ENCODE peak calls at places on chromosomes 4 and X, in eight cellular contexts. L is ovary, O is mesendoderm, W is cardiac muscle cell, U is heart left ventricle, F is Caco-2, Z is bronchial epithelial cell, P is transverse colon. J is an unnamed sample. For H3K27me3, the result is how much of the 10 kb centered on the place peaks cover.

GRCh38 chr4:14701389-14701788 is 300.9 kb upstream of the CPEB2 start:
- DNase-seq in L (no peak), O (no peak), W (no peak), U (no peak), F (no peak), Z (no peak), P (no peak), J (no peak)

GRCh38 chr4:107114059-107114458 is 77.9 kb upstream of the DKK2 start:
- DNase-seq in L (no peak), O (no peak), W (no peak), U (no peak), F (no peak), Z (no peak), P (no peak), J (no peak)

GRCh38 chr4:113901994-113902787 is 77.3 kb downstream of the ARSJ start:
- DNase-seq in L (no peak), O (peak), W (no peak), U (no peak), F (peak), Z (peak), P (peak), J (no peak)

GRCh38 chr4:127965803-127966175 is 583 bp downstream of the ABHD18 start:
- DNase-seq in L (no peak), O (peak), W (peak), U (peak), F (peak), Z (peak), P (peak), J (no peak)

GRCh38 chr4:156217236-156217635 is 263.6 kb upstream of the CTSO start:
- DNase-seq in L (no peak), O (no peak), W (no peak), U (no peak), F (no peak), Z (no peak), P (no peak), J (no peak)

GRCh38 chrX:2272337-2272736 is 228.4 kb downstream of the DHRSX start:
- DNase-seq in L (no peak), O (peak), W (no peak), U (no peak), F (peak), Z (no peak), P (no peak), J (no peak)

GRCh38 chrX:87338510-87338909 is 179.1 kb upstream of the KLHL4 start:
- DNase-seq in L (no peak), O (peak), W (peak), U (no peak), F (peak), Z (peak), P (no peak), J (no peak)

GRCh38 chr4:47612116-47613023 is 127.3 kb downstream of the ATP10D start:
- DNase-seq in L (no peak), O (no peak), W (no peak), U (no peak), F (no peak), Z (no peak), P (no peak), J (no peak)

GRCh38 chr4:13892739-13893105 is 265.2 kb upstream of the BOD1L1 start:
- DNase-seq in L (no peak), O (peak), W (no peak), U (no peak), F (no peak), Z (no peak), P (no peak), J (no peak)

GRCh38 chrX:41148553-41148952 is 63.3 kb downstream of the USP9X start:
- DNase-seq in L (no peak), O (no peak), W (no peak), U (no peak), F (no peak), Z (peak), P (no peak), J (no peak)

GRCh38 chrX:112085149-112085548 is 2.6 kb upstream of the TRPC5 start:
- DNase-seq in L (no peak), O (no peak), W (no peak), U (no peak), F (no peak), Z (no peak), P (no peak), J (no peak)

GRCh38 chrX:112087545-112087944 is 5.0 kb upstream of the TRPC5 start:
- DNase-seq in L (no peak), O (no peak), W (no peak), U (no peak), F (no peak), Z (no peak), P (no peak), J (no peak)

GRCh38 chrX:112083624-112084326 is 1.2 kb upstream of the TRPC5 start:
- DNase-seq in L (no peak), O (peak), W (no peak), U (no peak), F (no peak), Z (no peak), P (no peak), J (no peak)

GRCh38 chrX:112078606-112079005 is 4.0 kb downstream of the TRPC5 start:
- DNase-seq in L (no peak), O (no peak), W (no peak), U (no peak), F (no peak), Z (no peak), P (no peak), J (no peak)

GRCh38 chrX:112081781-112082482 is 644 bp downstream of the TRPC5 start:
- DNase-seq in L (no peak), O (peak), W (peak), U (no peak), F (no peak), Z (no peak), P (no peak), J (no peak)
- H3K27me3 ChIP-seq in L (under half), O (under half), W (half or more), U (under half), F (under half), Z (under half), P (under half), J (under half)

DNA sequence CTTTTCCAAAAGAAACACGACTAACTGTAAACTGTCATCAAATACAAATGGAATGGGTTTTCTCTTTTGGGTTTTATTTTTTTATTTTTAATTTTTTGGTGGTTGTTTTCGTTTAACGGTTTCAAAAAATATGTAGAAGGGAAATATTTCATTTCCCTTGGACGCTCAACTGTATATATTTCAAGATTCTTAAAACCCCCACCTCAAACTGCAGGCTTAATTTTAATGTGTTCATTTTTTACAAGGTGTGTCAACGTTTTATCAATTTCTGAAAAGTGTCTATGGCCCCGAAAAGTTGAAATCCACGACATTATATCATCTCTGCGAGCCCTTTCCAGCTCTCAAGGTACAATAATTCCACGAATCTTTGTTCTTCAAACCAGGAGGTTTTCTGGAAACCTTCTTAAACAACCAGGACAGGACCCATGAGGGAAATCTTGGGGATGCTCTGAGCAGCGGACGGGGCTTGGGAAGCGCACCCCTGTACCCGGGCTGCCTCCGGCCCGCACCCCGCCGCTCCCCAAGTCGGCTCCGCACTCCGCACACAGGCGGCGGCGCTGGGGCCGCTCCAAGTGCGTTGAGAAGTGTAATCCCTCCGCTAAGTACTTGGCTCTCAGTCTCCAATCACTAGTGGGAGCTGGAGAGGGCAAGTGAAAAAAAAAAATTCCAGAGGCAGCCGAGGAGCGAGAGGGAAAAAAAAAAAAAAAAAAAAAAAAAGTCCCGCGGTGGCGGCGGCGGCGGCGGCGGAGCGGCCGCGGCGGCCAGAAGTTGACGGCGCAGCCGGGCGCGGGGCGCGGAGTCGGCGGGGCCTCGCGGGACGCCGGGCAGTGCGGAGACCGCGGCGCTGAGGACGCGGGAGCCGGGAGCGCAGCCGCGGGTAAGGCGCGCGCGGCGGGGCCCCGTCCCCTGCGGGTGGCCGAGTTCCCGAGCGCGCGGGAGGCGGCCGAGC is at the start of gene BMPR1B:
- DNase-seq in L (peak), O (peak), W (peak), U (no peak), F (peak), Z (peak), P (no peak), J (no peak)
- H3K27me3 ChIP-seq in L (under half), O (under half), W (half or more), U (under half), F (under half), Z (under half), P (half or more), J (under half)

GRCh38 chrX:94721386-94721785 is 1047.4 kb downstream of the FAM133A start:
- DNase-seq in L (no peak), O (no peak), W (no peak), U (no peak), F (no peak), Z (no peak), P (no peak), J (no peak)
- H3K27me3 ChIP-seq in L (under half), O (under half), W (under half), U (under half), F (under half), Z (under half), P (under half), J (under half)

DNA sequence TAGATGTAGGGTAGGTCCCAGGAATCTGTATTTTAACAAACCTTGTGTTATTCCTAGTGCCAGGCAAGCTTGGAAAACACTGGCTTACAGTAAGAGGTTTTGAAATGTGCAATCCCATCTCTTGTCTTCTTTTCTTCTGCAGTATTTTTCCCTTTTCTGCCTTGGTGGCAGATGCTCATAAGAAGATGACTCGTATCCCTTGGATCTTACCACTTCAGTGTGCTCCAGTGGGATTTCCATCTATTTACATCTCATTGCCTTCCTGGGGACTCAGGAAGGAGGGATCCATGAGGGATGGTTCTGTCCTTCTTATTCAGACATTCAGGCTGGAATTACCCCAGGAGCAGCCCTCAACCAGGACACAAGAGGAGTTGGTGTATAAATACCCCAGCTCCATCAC is 136.6 kb downstream of the NHS start:
- DNase-seq in L (no peak), O (no peak), W (no peak), U (no peak), F (no peak), Z (no peak), P (no peak), J (no peak)
- H3K27me3 ChIP-seq in L (under half), O (under half), W (under half), U (under half), F (under half), Z (under half), P (under half), J (under half)

GRCh38 chrX:49059209-49060191 is 701 bp downstream of the CCDC120 start:
- DNase-seq in L (no peak), O (no peak), W (no peak), U (no peak), F (peak), Z (no peak), P (peak), J (no peak)
- H3K27me3 ChIP-seq in L (under half), O (under half), W (under half), U (under half), F (under half), Z (under half), P (under half), J (under half)

GRCh38 chrX:136047969-136048368 is 62.7 kb downstream of the SLC9A6 start:
- DNase-seq in L (no peak), O (no peak), W (no peak), U (no peak), F (no peak), Z (no peak), P (no peak), J (no peak)
- H3K27me3 ChIP-seq in L (under half), O (under half), W (under half), U (under half), F (under half), Z (under half), P (under half), J (under half)

DNA sequence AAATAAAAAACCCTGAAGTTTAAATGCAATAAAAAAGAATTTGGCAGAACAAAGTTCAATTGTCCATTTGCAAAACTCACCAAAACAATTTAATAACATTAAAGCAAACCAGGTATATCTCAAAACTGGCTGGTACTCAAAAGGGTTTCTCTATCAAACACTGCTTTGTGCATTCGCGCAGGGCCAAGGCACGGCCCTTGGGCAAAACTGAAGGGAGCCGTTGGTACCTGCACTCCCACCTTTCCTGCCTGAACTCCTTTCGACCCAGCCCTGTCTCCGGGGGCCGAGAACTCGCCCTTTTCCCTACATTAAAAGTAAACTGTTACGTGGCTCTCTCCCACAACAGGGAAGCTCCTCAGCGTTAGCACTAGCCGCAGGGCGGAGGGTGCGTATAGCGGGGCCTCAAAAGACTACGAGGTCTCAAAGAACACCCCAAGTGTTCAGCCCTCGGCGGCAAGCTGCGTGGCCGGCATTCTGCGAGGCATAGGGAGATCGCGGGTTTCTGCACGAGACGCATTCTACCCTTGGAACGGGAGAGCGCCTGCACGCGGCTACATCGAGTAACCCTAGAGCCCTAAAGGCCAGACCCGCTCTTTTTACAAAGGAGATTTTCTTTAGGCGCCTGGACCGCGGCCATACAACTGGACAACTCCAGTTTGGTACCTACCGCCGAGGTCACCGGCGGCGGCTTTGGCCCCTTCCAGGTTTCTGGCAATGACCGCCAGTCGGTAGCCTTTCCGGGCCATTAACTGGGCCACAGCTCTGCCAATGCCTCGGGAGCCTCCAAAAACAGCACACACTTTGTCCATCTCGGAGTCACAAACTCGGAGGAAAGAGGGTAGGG is 552 bp downstream of the CBR4 start:
- DNase-seq in L (peak), O (peak), W (peak), U (peak), F (peak), Z (peak), P (peak), J (peak)
- H3K27me3 ChIP-seq in L (under half), O (under half), W (under half), U (under half), F (under half), Z (under half), P (under half), J (under half)

DNA sequence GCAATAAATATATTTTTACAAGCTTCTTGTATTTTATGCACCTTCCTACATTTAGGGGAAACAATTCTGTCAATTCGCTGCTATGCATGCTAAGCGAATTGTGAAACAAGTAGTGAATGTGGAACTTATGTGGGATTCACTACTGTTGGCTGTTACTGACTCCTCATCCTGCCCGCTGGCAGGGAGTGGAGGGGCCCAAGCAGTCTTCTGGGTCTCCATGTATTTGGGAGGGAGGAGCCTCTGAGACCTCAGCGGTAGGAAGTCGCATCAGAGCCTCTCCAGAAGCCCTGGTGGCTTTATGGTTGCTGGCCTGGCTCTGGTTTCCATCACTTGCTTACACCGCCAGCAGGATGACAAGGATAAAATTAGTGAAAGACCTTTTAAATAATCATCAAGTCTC is 3.7 kb upstream of the SETD7 start:
- DNase-seq in L (no peak), O (peak), W (peak), U (peak), F (no peak), Z (no peak), P (no peak), J (no peak)
- H3K27me3 ChIP-seq in L (under half), O (under half), W (under half), U (under half), F (under half), Z (under half), P (under half), J (under half)

GRCh38 chrX:105822138-105823091 is at the start of gene NRK:
- DNase-seq in L (peak), O (peak), W (peak), U (peak), F (no peak), Z (no peak), P (no peak), J (no peak)
- H3K27me3 ChIP-seq in L (under half), O (under half), W (half or more), U (under half), F (under half), Z (under half), P (under half), J (under half)

GRCh38 chrX:25004040-25004439 is 11.7 kb downstream of the ARX start:
- DNase-seq in L (no peak), O (no peak), W (no peak), U (no peak), F (no peak), Z (no peak), P (no peak), J (no peak)

GRCh38 chrX:25001808-25002657 is 13.7 kb downstream of the ARX start:
- DNase-seq in L (peak), O (no peak), W (no peak), U (no peak), F (no peak), Z (no peak), P (no peak), J (no peak)

GRCh38 chrX:25002658-25003015 is 13.1 kb downstream of the ARX start:
- DNase-seq in L (peak), O (no peak), W (no peak), U (no peak), F (no peak), Z (no peak), P (no peak), J (no peak)

GRCh38 chrX:25004485-25005032 is 11.2 kb downstream of the ARX start:
- DNase-seq in L (peak), O (no peak), W (no peak), U (no peak), F (no peak), Z (no peak), P (no peak), J (no peak)

GRCh38 chrX:25003066-25003849 is 12.5 kb downstream of the ARX start:
- DNase-seq in L (peak), O (peak), W (no peak), U (no peak), F (no peak), Z (peak), P (no peak), J (no peak)
- H3K27me3 ChIP-seq in L (under half), O (under half), W (half or more), U (half or more), F (under half), Z (under half), P (half or more), J (under half)